ENCODE peak calls at places on chromosomes 12 and 14, in nine cellular contexts. C, E, A, K, Y, U, M, T and J are unnamed samples.

GRCh38 chr14:68663385-68664076 is 129.3 kb downstream of the ZFP36L1 start:
- DNase-seq in T (no peak), K (no peak), E (no peak), M (no peak), Y (no peak), C (no peak), U (peak; percentile 40), A (peak; percentile 57), J (peak; percentile 52)

GRCh38 chr12:532908-533565 is 73.3 kb downstream of the B4GALNT3 start:
- DNase-seq in C (no peak), A (no peak), M (no peak), E (no peak), T (no peak), K (no peak), U (no peak), Y (no peak), J (peak; percentile 47)

GRCh38 chr12:122471324-122472226 is 29.2 kb downstream of the ZCCHC8 start:
- DNase-seq in A (peak; percentile 13), E (no peak), Y (no peak), T (no peak), C (peak; percentile 29), M (no peak), K (no peak), U (peak; percentile 86), J (peak; percentile 84)

GRCh38 chr14:51396222-51396815 is 156.3 kb downstream of the TMX1 start:
- DNase-seq in E (no peak), A (no peak), K (no peak), Y (peak; percentile 30), C (peak; percentile 40), U (peak; percentile 89), T (peak; percentile 10), M (no peak), J (peak; percentile 98)

GRCh38 chr14:50736932-50737419 is 68.9 kb upstream of the SAV1 start:
- DNase-seq in C (no peak), U (no peak), M (no peak), K (no peak), E (no peak), T (no peak), A (no peak), Y (no peak), J (peak; percentile 20)

GRCh38 chr14:104285483-104285790 is 147.1 kb downstream of the KIF26A start:
- DNase-seq in U (no peak), T (no peak), Y (peak; percentile 52), K (no peak), C (no peak), E (no peak), A (no peak), M (no peak), J (no peak)

GRCh38 chr12:102426599-102427541 is 53.5 kb downstream of the IGF1 start:
- DNase-seq in K (no peak), A (no peak), C (no peak), Y (no peak), T (no peak), M (no peak), E (no peak), U (no peak), J (no peak)

GRCh38 chr12:22333186-22333745 is 1.2 kb downstream of the ST8SIA1 start:
- DNase-seq in E (no peak), Y (no peak), T (no peak), A (no peak), U (peak; percentile 52), C (no peak), K (no peak), M (no peak), J (peak; percentile 30)

GRCh38 chr12:2179953-2180736 is 127.4 kb downstream of the CACNA1C start:
- DNase-seq in K (no peak), E (no peak), C (peak; percentile 31), T (peak; percentile 56), A (peak; percentile 84), Y (no peak), U (peak; percentile 96), M (no peak), J (peak; percentile 94)

GRCh38 chr12:57135939-57136338 is 7.7 kb downstream of the LRP1 start:
- DNase-seq in C (no peak), M (no peak), A (peak; percentile 82), Y (no peak), T (peak; percentile 80), U (peak; percentile 91), E (peak; percentile 79), K (no peak), J (peak; percentile 63)

GRCh38 chr14:82345149-82345548 is 811.5 kb upstream of the SEL1L start:
- DNase-seq in M (no peak), A (no peak), C (no peak), K (no peak), Y (no peak), E (no peak), U (no peak), T (no peak), J (no peak)

GRCh38 chr12:2052861-2053674 is at the start of gene CACNA1C:
- DNase-seq in T (peak; percentile 61), U (peak; percentile 60), K (peak; percentile 69), C (no peak), E (no peak), M (peak; percentile 91), A (no peak), Y (peak; percentile 64), J (peak; percentile 61)

GRCh38 chr12:50242751-50243191 is 40.5 kb downstream of the LIMA1 start:
- DNase-seq in A (no peak), K (no peak), Y (no peak), E (no peak), C (no peak), U (peak; percentile 33), T (no peak), M (no peak), J (peak; percentile 74)

GRCh38 chr12:105348561-105348960 is 18.1 kb downstream of the C12orf75 start:
- DNase-seq in E (no peak), K (no peak), T (no peak), U (no peak), C (no peak), Y (no peak), M (no peak), A (no peak), J (no peak)

GRCh38 chr12:104197264-104197663 is 18.3 kb upstream of the TXNRD1 start:
- DNase-seq in M (no peak), K (no peak), E (no peak), C (no peak), Y (no peak), T (no peak), A (no peak), U (peak; percentile 87), J (peak; percentile 39)

GRCh38 chr12:56080556-56081138 is 682 bp downstream of the ERBB3 start:
- DNase-seq in A (no peak), T (no peak), C (no peak), E (no peak), Y (no peak), U (no peak), K (no peak), M (no peak), J (no peak)

GRCh38 chr12:23987032-23987431 is 37.6 kb upstream of the SOX5 start:
- DNase-seq in T (no peak), Y (no peak), A (no peak), C (no peak), U (no peak), E (no peak), M (no peak), K (no peak), J (no peak)

GRCh38 chr14:59271734-59272133 is 83.3 kb downstream of the DAAM1 start:
- DNase-seq in M (no peak), Y (no peak), E (no peak), T (no peak), C (no peak), U (peak; percentile 73), A (no peak), K (no peak), J (peak; percentile 48)

GRCh38 chr12:124372831-124373230 is 77.9 kb downstream of the RFLNA start:
- DNase-seq in K (no peak), T (no peak), U (no peak), C (no peak), E (no peak), A (no peak), Y (no peak), M (no peak), J (no peak)
- TF ChIP-seq CTCF in K (no peak), T (no peak), U (no peak), C (no peak), E (no peak), A (no peak), Y (no peak), M (no peak), J (no peak)

GRCh38 chr12:52741378-52742195 is 35.6 kb downstream of the KRT76 start:
- DNase-seq in M (no peak), E (no peak), U (peak; percentile 65), T (peak; percentile 51), Y (no peak), C (peak; percentile 43), K (peak; percentile 80), A (no peak), J (peak; percentile 55)

GRCh38 chr12:52742822-52743457 is 34.2 kb downstream of the KRT76 start:
- DNase-seq in U (no peak), Y (no peak), K (no peak), C (no peak), A (no peak), T (no peak), E (no peak), M (no peak), J (no peak)

GRCh38 chr12:52742196-52742580 is 35.0 kb downstream of the KRT76 start:
- DNase-seq in T (no peak), A (no peak), K (no peak), M (no peak), E (no peak), Y (no peak), C (no peak), U (no peak), J (no peak)

GRCh38 chr12:52739963-52740362 is 36.6 kb upstream of the KRT77 start:
- DNase-seq in Y (no peak), M (no peak), K (no peak), A (no peak), T (no peak), C (no peak), U (no peak), E (no peak), J (no peak)

DNA sequence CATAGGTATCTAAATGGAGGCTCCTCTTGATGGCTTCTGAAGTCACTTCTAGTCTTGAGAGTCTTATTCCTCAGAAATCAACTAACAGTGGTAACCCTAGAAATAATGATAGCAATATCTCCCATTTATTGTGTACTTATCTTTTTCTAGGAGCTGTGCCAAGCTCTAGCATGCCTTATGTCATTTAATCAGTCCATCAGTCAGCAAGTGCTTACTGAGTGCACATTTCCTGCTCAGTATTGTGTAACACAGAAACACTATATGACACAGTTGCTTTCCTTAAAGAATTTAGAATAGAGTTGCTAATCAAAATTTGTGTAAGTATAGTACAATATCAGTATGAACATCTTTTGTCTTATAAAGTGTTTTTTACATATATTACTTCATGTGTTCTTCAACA is 36.6 kb downstream of the KRT76 start:
- DNase-seq in M (no peak), A (no peak), E (no peak), C (no peak), K (no peak), Y (no peak), U (peak; percentile 36), T (no peak), J (no peak)
- TF ChIP-seq CTCF in M (no peak), A (no peak), E (no peak), C (no peak), K (no peak), Y (no peak), U (no peak), T (no peak), J (no peak)

GRCh38 chr12:123533672-123534643 is at the start of gene RILPL1:
- DNase-seq in E (peak; percentile 79), A (peak; percentile 71), C (peak; percentile 79), K (peak; percentile 66), U (peak; percentile 53), T (peak; percentile 40), M (peak; percentile 89), Y (peak; percentile 73), J (peak; percentile 51)
- TF ChIP-seq CTCF in E (peak; percentile 44), A (peak; percentile 31), C (peak; percentile 63), K (peak; percentile 54), U (peak; percentile 27), T (no peak), M (peak; percentile 51), Y (peak; percentile 30), J (peak; percentile 28)

GRCh38 chr12:87818416-87818815 is 210.8 kb downstream of the C12orf50 start:
- DNase-seq in M (no peak), E (no peak), K (no peak), U (no peak), C (no peak), A (no peak), T (no peak), Y (no peak), J (no peak)
- TF ChIP-seq CTCF in M (no peak), E (no peak), K (no peak), U (no peak), C (no peak), A (no peak), T (no peak), Y (no peak), J (no peak)